ENCODE peak calls at places on chromosomes 5 and 9, in eight cellular contexts. One of them, this sample, is unnamed.

GRCh38 chr5:102523541-102524175 is 24.9 kb upstream of the SLCO6A1 start:
- DNase-seq in CD8-positive, alpha-beta T cell: no peak
- DNase-seq in hepatocyte: no peak
- DNase-seq in OCI-LY7: peak; percentile 11
- DNase-seq in brain microvascular endothelial cell: no peak
- DNase-seq in mesothelial cell of epicardium: no peak
- DNase-seq in heart left ventricle: no peak
- DNase-seq in sigmoid colon: no peak
- DNase-seq in this sample: no peak

GRCh38 chr5:74370168-74370567 is 270.4 kb downstream of the ENC1 start:
- DNase-seq in hepatocyte: no peak
- DNase-seq in brain microvascular endothelial cell: no peak
- DNase-seq in sigmoid colon: no peak
- DNase-seq in mesothelial cell of epicardium: no peak
- DNase-seq in heart left ventricle: no peak
- DNase-seq in CD8-positive, alpha-beta T cell: no peak
- DNase-seq in OCI-LY7: no peak
- DNase-seq in this sample: no peak

GRCh38 chr9:93672622-93673270 is 96.4 kb downstream of the PHF2 start:
- DNase-seq in brain microvascular endothelial cell: no peak
- DNase-seq in hepatocyte: no peak
- DNase-seq in mesothelial cell of epicardium: no peak
- DNase-seq in heart left ventricle: peak; percentile 44
- DNase-seq in sigmoid colon: no peak
- DNase-seq in CD8-positive, alpha-beta T cell: peak; percentile 5
- DNase-seq in OCI-LY7: no peak
- DNase-seq in this sample: no peak

GRCh38 chr9:6714176-6714575 is 43.6 kb upstream of the KDM4C start:
- DNase-seq in brain microvascular endothelial cell: no peak
- DNase-seq in sigmoid colon: no peak
- DNase-seq in hepatocyte: no peak
- DNase-seq in mesothelial cell of epicardium: no peak
- DNase-seq in heart left ventricle: no peak
- DNase-seq in CD8-positive, alpha-beta T cell: no peak
- DNase-seq in OCI-LY7: no peak
- DNase-seq in this sample: no peak

GRCh38 chr9:93636172-93636661 is 59.8 kb downstream of the PHF2 start:
- DNase-seq in OCI-LY7: no peak
- DNase-seq in sigmoid colon: peak; percentile 54
- DNase-seq in CD8-positive, alpha-beta T cell: no peak
- DNase-seq in brain microvascular endothelial cell: no peak
- DNase-seq in heart left ventricle: peak; percentile 26
- DNase-seq in mesothelial cell of epicardium: no peak
- DNase-seq in hepatocyte: no peak
- DNase-seq in this sample: no peak

GRCh38 chr5:142537938-142538337 is 148.0 kb downstream of the FGF1 start:
- DNase-seq in CD8-positive, alpha-beta T cell: no peak
- DNase-seq in brain microvascular endothelial cell: no peak
- DNase-seq in mesothelial cell of epicardium: no peak
- DNase-seq in sigmoid colon: no peak
- DNase-seq in OCI-LY7: no peak
- DNase-seq in heart left ventricle: no peak
- DNase-seq in hepatocyte: no peak
- DNase-seq in this sample: no peak

GRCh38 chr9:72315089-72315509 is 49.9 kb downstream of the ZFAND5 start:
- DNase-seq in brain microvascular endothelial cell: no peak
- DNase-seq in hepatocyte: peak; percentile 71
- DNase-seq in CD8-positive, alpha-beta T cell: no peak
- DNase-seq in mesothelial cell of epicardium: no peak
- DNase-seq in heart left ventricle: peak; percentile 72
- DNase-seq in sigmoid colon: peak; percentile 88
- DNase-seq in OCI-LY7: no peak
- DNase-seq in this sample: no peak

GRCh38 chr9:4573176-4573575 is 82.9 kb downstream of the SLC1A1 start:
- DNase-seq in heart left ventricle: no peak
- DNase-seq in sigmoid colon: no peak
- DNase-seq in mesothelial cell of epicardium: no peak
- DNase-seq in hepatocyte: no peak
- DNase-seq in brain microvascular endothelial cell: no peak
- DNase-seq in CD8-positive, alpha-beta T cell: no peak
- DNase-seq in OCI-LY7: no peak
- DNase-seq in this sample: no peak

GRCh38 chr5:36870399-36871040 is 6.0 kb upstream of the NIPBL start:
- DNase-seq in sigmoid colon: no peak
- DNase-seq in mesothelial cell of epicardium: no peak
- DNase-seq in hepatocyte: peak; percentile 81
- DNase-seq in CD8-positive, alpha-beta T cell: no peak
- DNase-seq in heart left ventricle: no peak
- DNase-seq in brain microvascular endothelial cell: no peak
- DNase-seq in OCI-LY7: peak; percentile 81
- DNase-seq in this sample: no peak

GRCh38 chr5:7190727-7191126 is 205.2 kb upstream of the ADCY2 start:
- DNase-seq in hepatocyte: no peak
- DNase-seq in brain microvascular endothelial cell: no peak
- DNase-seq in sigmoid colon: no peak
- DNase-seq in OCI-LY7: no peak
- DNase-seq in mesothelial cell of epicardium: no peak
- DNase-seq in CD8-positive, alpha-beta T cell: no peak
- DNase-seq in heart left ventricle: no peak
- DNase-seq in this sample: no peak

GRCh38 chr5:159550951-159551350 is 220.7 kb upstream of the IL12B start:
- DNase-seq in sigmoid colon: no peak
- DNase-seq in mesothelial cell of epicardium: no peak
- DNase-seq in OCI-LY7: no peak
- DNase-seq in hepatocyte: no peak
- DNase-seq in heart left ventricle: no peak
- DNase-seq in CD8-positive, alpha-beta T cell: no peak
- DNase-seq in brain microvascular endothelial cell: no peak
- DNase-seq in this sample: no peak

GRCh38 chr9:21316860-21317259 is 11.7 kb upstream of the IFNA5 start:
- DNase-seq in heart left ventricle: no peak
- DNase-seq in OCI-LY7: no peak
- DNase-seq in hepatocyte: peak; percentile 10
- DNase-seq in mesothelial cell of epicardium: no peak
- DNase-seq in brain microvascular endothelial cell: no peak
- DNase-seq in sigmoid colon: no peak
- DNase-seq in CD8-positive, alpha-beta T cell: no peak
- DNase-seq in this sample: no peak

GRCh38 chr5:82165740-82166530 is 112.2 kb downstream of the RPS23 start:
- DNase-seq in OCI-LY7: peak; percentile 76
- DNase-seq in hepatocyte: peak; percentile 89
- DNase-seq in sigmoid colon: peak; percentile 93
- DNase-seq in mesothelial cell of epicardium: no peak
- DNase-seq in CD8-positive, alpha-beta T cell: peak; percentile 17
- DNase-seq in brain microvascular endothelial cell: peak; percentile 85
- DNase-seq in heart left ventricle: no peak
- DNase-seq in this sample: no peak

DNA sequence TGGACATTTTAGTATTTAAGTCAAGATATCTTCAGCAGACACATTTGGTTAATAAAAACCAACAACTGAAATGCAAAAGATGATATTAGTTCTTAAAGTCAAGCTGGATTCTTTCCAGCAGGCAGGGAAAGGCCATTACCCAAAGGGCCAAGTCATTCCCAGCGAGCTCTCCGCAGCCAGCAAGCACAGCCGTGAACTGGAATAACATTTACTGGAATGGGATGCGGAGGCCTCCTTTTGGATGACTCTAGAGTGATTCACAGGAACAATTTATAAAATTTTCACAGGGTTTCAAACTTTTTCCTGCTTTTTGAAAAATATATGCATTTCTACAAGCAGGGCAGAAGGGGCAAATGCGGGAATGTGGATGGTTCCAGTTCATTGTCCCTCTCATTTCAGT is 76.6 kb upstream of the DAB2 start:
- DNase-seq in CD8-positive, alpha-beta T cell: no peak
- DNase-seq in heart left ventricle: no peak
- DNase-seq in brain microvascular endothelial cell: peak; percentile 71
- DNase-seq in mesothelial cell of epicardium: no peak
- DNase-seq in sigmoid colon: peak; percentile 81
- DNase-seq in hepatocyte: peak; percentile 11
- DNase-seq in OCI-LY7: no peak
- DNase-seq in this sample: no peak
- TF ChIP-seq CTCF in CD8-positive, alpha-beta T cell: no peak
- TF ChIP-seq CTCF in heart left ventricle: no peak
- TF ChIP-seq CTCF in brain microvascular endothelial cell: no peak
- TF ChIP-seq CTCF in mesothelial cell of epicardium: no peak
- TF ChIP-seq CTCF in sigmoid colon: no peak
- TF ChIP-seq CTCF in hepatocyte: no peak
- TF ChIP-seq CTCF in OCI-LY7: no peak
- TF ChIP-seq CTCF in this sample: no peak

GRCh38 chr9:16870606-16871357 is at the start of gene BNC2:
- DNase-seq in brain microvascular endothelial cell: peak; percentile 52
- DNase-seq in OCI-LY7: no peak
- DNase-seq in CD8-positive, alpha-beta T cell: no peak
- DNase-seq in sigmoid colon: peak; percentile 86
- DNase-seq in mesothelial cell of epicardium: peak; percentile 57
- DNase-seq in hepatocyte: peak; percentile 81
- DNase-seq in heart left ventricle: peak; percentile 75
- DNase-seq in this sample: peak; percentile 85
- TF ChIP-seq CTCF in brain microvascular endothelial cell: peak; percentile 28
- TF ChIP-seq CTCF in OCI-LY7: no peak
- TF ChIP-seq CTCF in CD8-positive, alpha-beta T cell: no peak
- TF ChIP-seq CTCF in sigmoid colon: no peak
- TF ChIP-seq CTCF in mesothelial cell of epicardium: no peak
- TF ChIP-seq CTCF in hepatocyte: peak; percentile 12
- TF ChIP-seq CTCF in heart left ventricle: no peak
- TF ChIP-seq CTCF in this sample: peak; percentile 35

GRCh38 chr5:181188700-181189362 is 16.2 kb downstream of the TRIM7 start:
- DNase-seq in mesothelial cell of epicardium: no peak
- DNase-seq in CD8-positive, alpha-beta T cell: peak; percentile 84
- DNase-seq in heart left ventricle: peak; percentile 77
- DNase-seq in hepatocyte: peak; percentile 86
- DNase-seq in brain microvascular endothelial cell: peak; percentile 71
- DNase-seq in sigmoid colon: peak; percentile 92
- DNase-seq in OCI-LY7: peak; percentile 89
- DNase-seq in this sample: peak; percentile 86

GRCh38 chr5:181189363-181189961 is 15.5 kb downstream of the TRIM7 start:
- DNase-seq in brain microvascular endothelial cell: no peak
- DNase-seq in OCI-LY7: peak; percentile 67
- DNase-seq in hepatocyte: peak; percentile 48
- DNase-seq in heart left ventricle: no peak
- DNase-seq in sigmoid colon: no peak
- DNase-seq in CD8-positive, alpha-beta T cell: peak; percentile 46
- DNase-seq in mesothelial cell of epicardium: no peak
- DNase-seq in this sample: no peak

GRCh38 chr5:181186022-181186421 is 19.0 kb downstream of the TRIM7 start:
- DNase-seq in OCI-LY7: no peak
- DNase-seq in mesothelial cell of epicardium: no peak
- DNase-seq in hepatocyte: no peak
- DNase-seq in CD8-positive, alpha-beta T cell: no peak
- DNase-seq in heart left ventricle: peak; percentile 30
- DNase-seq in sigmoid colon: no peak
- DNase-seq in brain microvascular endothelial cell: no peak
- DNase-seq in this sample: no peak

GRCh38 chr5:181186902-181187499 is 18.0 kb downstream of the TRIM7 start:
- DNase-seq in OCI-LY7: peak; percentile 59
- DNase-seq in CD8-positive, alpha-beta T cell: no peak
- DNase-seq in heart left ventricle: peak; percentile 13
- DNase-seq in hepatocyte: no peak
- DNase-seq in sigmoid colon: no peak
- DNase-seq in brain microvascular endothelial cell: no peak
- DNase-seq in mesothelial cell of epicardium: no peak
- DNase-seq in this sample: no peak

DNA sequence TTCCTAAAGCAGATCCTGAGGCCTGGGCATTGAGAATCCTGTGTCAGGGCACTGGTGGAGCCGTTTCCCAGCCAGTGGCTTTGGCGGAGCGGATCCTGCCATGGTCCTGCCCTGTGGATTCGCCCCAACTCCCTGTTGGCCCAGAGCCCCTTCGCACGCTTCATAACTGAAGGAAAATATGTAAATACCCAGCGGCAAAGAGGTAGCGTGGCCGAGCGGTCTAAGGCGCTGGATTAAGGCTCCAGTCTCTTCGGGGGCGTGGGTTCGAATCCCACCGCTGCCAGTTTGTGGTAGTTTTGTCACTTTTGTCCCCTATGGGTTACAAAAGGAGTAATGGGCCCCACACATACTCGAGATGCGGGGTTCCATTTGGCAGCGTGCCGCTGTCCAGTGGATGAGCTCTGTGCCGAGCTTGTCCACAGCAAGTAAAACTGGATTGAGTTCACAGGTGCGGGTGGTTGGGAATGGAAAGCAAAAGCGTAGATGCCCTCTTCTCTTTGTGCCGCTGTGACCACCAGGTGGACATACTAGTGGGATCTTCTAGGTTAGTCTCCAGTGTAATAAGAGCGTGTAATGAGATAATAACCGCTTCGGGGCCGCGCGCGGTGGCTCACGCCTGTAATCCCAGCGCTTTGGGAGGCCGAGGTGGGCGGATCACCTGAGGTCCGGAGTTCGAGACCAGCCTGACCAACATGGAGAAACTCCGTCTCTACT is 17.3 kb downstream of the TRIM7 start:
- DNase-seq in heart left ventricle: peak; percentile 79
- DNase-seq in sigmoid colon: peak; percentile 91
- DNase-seq in CD8-positive, alpha-beta T cell: peak; percentile 56
- DNase-seq in mesothelial cell of epicardium: peak; percentile 61
- DNase-seq in hepatocyte: peak; percentile 89
- DNase-seq in OCI-LY7: peak; percentile 75
- DNase-seq in brain microvascular endothelial cell: peak; percentile 83
- DNase-seq in this sample: peak; percentile 85
- TF ChIP-seq CTCF in heart left ventricle: no peak
- TF ChIP-seq CTCF in sigmoid colon: no peak
- TF ChIP-seq CTCF in CD8-positive, alpha-beta T cell: no peak
- TF ChIP-seq CTCF in mesothelial cell of epicardium: no peak
- TF ChIP-seq CTCF in hepatocyte: peak; percentile 24
- TF ChIP-seq CTCF in OCI-LY7: peak; percentile 14
- TF ChIP-seq CTCF in brain microvascular endothelial cell: peak; percentile 57
- TF ChIP-seq CTCF in this sample: peak; percentile 65

GRCh38 chr5:39283231-39283818 is 64.0 kb upstream of the FYB1 start:
- DNase-seq in sigmoid colon: no peak
- DNase-seq in brain microvascular endothelial cell: peak; percentile 71
- DNase-seq in OCI-LY7: peak; percentile 21
- DNase-seq in heart left ventricle: no peak
- DNase-seq in hepatocyte: peak; percentile 82
- DNase-seq in CD8-positive, alpha-beta T cell: peak; percentile 61
- DNase-seq in mesothelial cell of epicardium: no peak
- DNase-seq in this sample: no peak
- TF ChIP-seq CTCF in sigmoid colon: peak; percentile 29
- TF ChIP-seq CTCF in brain microvascular endothelial cell: peak; percentile 81
- TF ChIP-seq CTCF in OCI-LY7: peak; percentile 66
- TF ChIP-seq CTCF in heart left ventricle: peak; percentile 58
- TF ChIP-seq CTCF in hepatocyte: peak; percentile 62
- TF ChIP-seq CTCF in CD8-positive, alpha-beta T cell: peak; percentile 82
- TF ChIP-seq CTCF in mesothelial cell of epicardium: peak; percentile 52
- TF ChIP-seq CTCF in this sample: peak; percentile 68

DNA sequence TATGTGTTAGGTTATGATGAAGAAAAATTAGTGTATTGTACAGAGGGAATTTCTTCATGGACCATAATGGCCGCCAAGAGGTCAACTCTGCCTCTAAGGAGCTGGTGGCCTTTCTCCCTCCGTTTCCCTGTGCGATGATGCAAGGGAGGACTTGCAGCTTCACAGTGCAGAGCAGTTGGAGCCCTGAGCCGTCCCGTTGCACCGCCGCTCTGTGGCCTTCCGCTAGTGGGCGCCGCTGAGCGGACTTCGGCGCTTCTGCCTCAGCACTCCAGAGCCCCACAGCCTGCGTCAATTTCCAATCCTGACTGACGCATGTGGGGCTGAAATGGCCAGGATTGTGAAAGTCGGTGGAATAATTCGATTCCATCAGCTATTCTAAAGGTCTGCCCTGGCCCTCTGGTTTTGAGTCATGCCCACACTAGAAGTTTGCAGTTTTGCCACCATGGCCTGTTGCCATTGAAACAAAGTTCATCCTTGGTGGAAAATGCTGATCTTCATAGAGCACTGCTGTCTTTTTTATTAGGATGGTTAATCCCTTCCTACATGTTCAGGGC is 22.7 kb upstream of the LECT2 start:
- DNase-seq in brain microvascular endothelial cell: peak; percentile 36
- DNase-seq in CD8-positive, alpha-beta T cell: peak; percentile 19
- DNase-seq in hepatocyte: peak; percentile 79
- DNase-seq in OCI-LY7: peak; percentile 29
- DNase-seq in mesothelial cell of epicardium: no peak
- DNase-seq in sigmoid colon: peak; percentile 80
- DNase-seq in heart left ventricle: peak; percentile 88
- DNase-seq in this sample: no peak
- TF ChIP-seq CTCF in brain microvascular endothelial cell: peak; percentile 94
- TF ChIP-seq CTCF in CD8-positive, alpha-beta T cell: peak; percentile 19
- TF ChIP-seq CTCF in hepatocyte: peak; percentile 62
- TF ChIP-seq CTCF in OCI-LY7: peak; percentile 88
- TF ChIP-seq CTCF in mesothelial cell of epicardium: peak; percentile 69
- TF ChIP-seq CTCF in sigmoid colon: peak; percentile 36
- TF ChIP-seq CTCF in heart left ventricle: peak; percentile 66
- TF ChIP-seq CTCF in this sample: peak; percentile 80